ENCODE peak calls at places on chromosomes 3 and 15, in five cellular contexts. L is GM23338, S is DND-41, I is fibroblast of lung, M is heart left ventricle. C is an unnamed sample.
A peak's percentile ranks its signal among the peaks of the same experiment; 100 is the strongest.

GRCh38 chr3:14283821-14284438 is 105.3 kb downstream of the LSM3 start:
- DNase-seq in M (no peak), L (no peak), S (no peak), I (no peak), C (no peak)

GRCh38 chr3:68988740-68989139 is 24.7 kb downstream of the EOGT start:
- DNase-seq in L (no peak), S (no peak), I (peak; percentile 69), M (no peak), C (no peak)

GRCh38 chr15:60328852-60329443 is 68.8 kb downstream of the ANXA2 start:
- DNase-seq in M (no peak), S (peak; percentile 7), L (peak; percentile 43), I (no peak), C (no peak)

GRCh38 chr3:190902292-190902691 is 39.8 kb upstream of the GMNC start:
- DNase-seq in I (no peak), M (no peak), L (no peak), S (no peak), C (no peak)

GRCh38 chr3:191753186-191753585 is 292.2 kb downstream of the PYDC2 start:
- DNase-seq in I (peak; percentile 93), S (no peak), L (no peak), M (no peak), C (no peak)

GRCh38 chr3:119206611-119207511 is 33.5 kb downstream of the UPK1B start:
- DNase-seq in I (no peak), L (peak; percentile 36), S (no peak), M (no peak), C (no peak)

GRCh38 chr15:25061808-25062550 is 107.2 kb downstream of the SNRPN start:
- DNase-seq in M (no peak), S (no peak), I (no peak), L (no peak), C (no peak)

GRCh38 chr3:9349321-9350117 is 13.3 kb upstream of the THUMPD3 start:
- DNase-seq in L (no peak), I (peak; percentile 91), S (no peak), M (no peak), C (no peak)

GRCh38 chr15:72591361-72591760 is 63.1 kb upstream of the GOLGA6B start:
- DNase-seq in S (no peak), M (no peak), I (peak; percentile 81), L (no peak), C (no peak)

GRCh38 chr15:92968926-92969664 is 69.0 kb downstream of the CHD2 start:
- DNase-seq in M (no peak), S (no peak), I (no peak), L (no peak), C (no peak)

GRCh38 chr15:99486371-99487336 is 79.1 kb upstream of the MEF2A start:
- DNase-seq in S (no peak), I (peak; percentile 64), M (peak; percentile 84), L (peak; percentile 55), C (peak; percentile 82)

GRCh38 chr3:133943639-133944131 is 48.0 kb upstream of the RAB6B start:
- DNase-seq in L (no peak), M (no peak), I (peak; percentile 99), S (peak; percentile 23), C (no peak)

GRCh38 chr3:193648542-193649076 is 55.6 kb downstream of the OPA1 start:
- DNase-seq in S (no peak), I (no peak), L (no peak), M (no peak), C (no peak)

GRCh38 chr3:62211675-62212429 is 161.5 kb downstream of the FEZF2 start:
- DNase-seq in S (no peak), I (no peak), L (peak; percentile 63), M (no peak), C (peak; percentile 26)

GRCh38 chr3:184896336-184896735 is 84.4 kb downstream of the VPS8 start:
- DNase-seq in S (no peak), L (no peak), M (no peak), I (no peak), C (no peak)

GRCh38 chr3:192449036-192449435 is 278.3 kb downstream of the FGF12 start:
- DNase-seq in S (no peak), I (no peak), M (no peak), L (peak; percentile 54), C (no peak)

GRCh38 chr15:90141646-90142045 is 39.4 kb upstream of the IDH2 start:
- DNase-seq in S (no peak), I (peak; percentile 65), L (no peak), M (no peak), C (no peak)

GRCh38 chr15:78927077-78927790 is 17.6 kb downstream of the CTSH start:
- DNase-seq in I (no peak), S (no peak), M (no peak), L (no peak), C (no peak)

GRCh38 chr15:87877114-87877810 is 379.3 kb downstream of the NTRK3 start:
- DNase-seq in I (peak; percentile 94), L (no peak), S (no peak), M (peak; percentile 45), C (no peak)

GRCh38 chr3:55243686-55244085 is 243.4 kb downstream of the WNT5A start:
- DNase-seq in I (no peak), L (peak; percentile 6), S (no peak), M (no peak), C (no peak)

GRCh38 chr3:8888296-8888915 is 74.9 kb downstream of the RAD18 start:
- DNase-seq in I (peak; percentile 96), S (no peak), L (no peak), M (no peak), C (no peak)

GRCh38 chr3:104628185-104628789 is 738.4 kb upstream of the ALCAM start:
- DNase-seq in I (peak; percentile 65), S (no peak), M (no peak), L (peak; percentile 80), C (no peak)

GRCh38 chr3:125110016-125110875 is 54.4 kb upstream of the HEG1 start:
- DNase-seq in S (no peak), M (no peak), I (peak; percentile 99), L (no peak), C (no peak)

GRCh38 chr3:189652042-189652441 is 20.9 kb downstream of the TP63 start:
- DNase-seq in L (peak; percentile 62), I (no peak), S (peak; percentile 12), M (no peak), C (no peak)

GRCh38 chr3:147699175-147699838 is 290.1 kb downstream of the ZIC1 start:
- DNase-seq in L (no peak), I (peak; percentile 79), S (no peak), M (no peak), C (no peak)

GRCh38 chr3:63914312-63914711 is 2.1 kb upstream of the SCAANT1 start:
- DNase-seq in I (no peak), L (no peak), S (no peak), M (no peak), C (peak; percentile 68)

GRCh38 chr3:196080517-196080841 is 1.4 kb downstream of the TFRC start:
- DNase-seq in S (no peak), I (no peak), M (no peak), L (no peak), C (no peak)

GRCh38 chr15:36075333-36075732 is 504.1 kb upstream of the CDIN1 start:
- DNase-seq in S (no peak), L (no peak), M (no peak), I (no peak), C (no peak)

GRCh38 chr3:58639842-58640241 is 26.7 kb downstream of the FAM3D start:
- DNase-seq in M (no peak), S (no peak), I (no peak), L (no peak), C (no peak)

GRCh38 chr15:100059094-100059493 is 282.7 kb downstream of the ADAMTS17 start:
- DNase-seq in L (no peak), I (peak; percentile 30), S (no peak), M (no peak), C (no peak)

GRCh38 chr3:193870376-193871092 is 265.4 kb upstream of the HES1 start:
- DNase-seq in I (no peak), S (no peak), L (peak; percentile 20), M (no peak), C (no peak)

GRCh38 chr15:63231206-63231605 is 41.8 kb downstream of the RAB8B start:
- DNase-seq in L (no peak), I (no peak), S (no peak), M (no peak), C (no peak)

GRCh38 chr15:64222573-64223361 is 59.9 kb upstream of the PPIB start:
- DNase-seq in L (no peak), S (no peak), M (no peak), I (peak; percentile 34), C (no peak)

GRCh38 chr15:86256628-86257027 is 177.0 kb downstream of the AGBL1 start:
- DNase-seq in L (no peak), S (no peak), I (no peak), M (no peak), C (no peak)

GRCh38 chr15:45611305-45611704 is 23.5 kb upstream of the SQOR start:
- DNase-seq in I (no peak), M (no peak), L (peak; percentile 67), S (no peak), C (no peak)
- TF ChIP-seq CTCF in I (peak; percentile 48), M (no peak), L (no peak), S (peak; percentile 61), C (peak; percentile 47)

GRCh38 chr3:50271314-50272072 is 2.5 kb downstream of the SEMA3B start:
- DNase-seq in L (no peak), I (no peak), M (no peak), S (no peak), C (no peak)
- H3K4me1 ChIP-seq in L (peaks cover 34% of the 10 kb centered on the region), I (peaks cover 43% of the 10 kb centered on the region), M (peaks cover 17% of the 10 kb centered on the region), S (peaks cover 8% of the 10 kb centered on the region), C (peaks cover 79% of the 10 kb centered on the region)

GRCh38 chr3:45737222-45737621 is 48.0 kb downstream of the SACM1L start:
- DNase-seq in S (no peak), L (no peak), M (no peak), I (no peak), C (no peak)
- H3K36me3 ChIP-seq in S (peaks cover 97% of the 10 kb centered on the region), L (peaks cover 44% of the 10 kb centered on the region), M (peaks cover 88% of the 10 kb centered on the region), I (peaks cover 5% of the 10 kb centered on the region), C (peaks cover 99% of the 10 kb centered on the region)

GRCh38 chr15:82848201-82848993 is 39.0 kb downstream of the WHAMM start:
- DNase-seq in I (no peak), M (no peak), L (no peak), S (no peak), C (peak; percentile 34)
- TF ChIP-seq CTCF in I (no peak), M (no peak), L (no peak), S (no peak), C (no peak)

DNA sequence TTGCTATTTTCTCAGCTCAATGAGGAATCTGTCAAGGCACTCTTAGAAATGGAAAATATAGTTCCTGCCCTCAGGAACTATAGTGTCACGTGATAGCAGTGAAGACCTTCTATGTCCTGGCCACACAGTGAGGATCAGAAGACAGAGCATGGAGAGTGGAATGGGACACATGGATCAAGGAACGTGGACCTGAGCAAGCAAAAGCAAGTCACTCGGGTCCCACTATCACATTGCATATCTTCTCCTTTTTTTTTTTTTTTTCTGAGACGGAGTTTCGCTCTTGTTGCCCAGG is 21.2 kb downstream of the SMAD3 start:
- DNase-seq in L (no peak), S (no peak), M (no peak), I (no peak), C (no peak)
- H3K4me1 ChIP-seq in L (peaks cover 29% of the 10 kb centered on the region), S (no peaks in the 10 kb centered on the region), M (peaks cover 66% of the 10 kb centered on the region), I (peaks cover 77% of the 10 kb centered on the region), C (peaks cover 97% of the 10 kb centered on the region)

C was measured in right atrium auricular region.